ENCODE peak calls at places on chromosome 17, in eight cellular contexts. One of them, this sample, is unnamed.

GRCh38 chr17:19937522-19937921 is 40.1 kb downstream of the AKAP10 start:
- DNase-seq in upper lobe of left lung: no peak
- DNase-seq in H1: no peak
- DNase-seq in suprapubic skin: no peak
- DNase-seq in sigmoid colon: no peak
- DNase-seq in GM12878: no peak
- DNase-seq in stomach: no peak
- DNase-seq in SK-N-SH: no peak
- DNase-seq in this sample: no peak

GRCh38 chr17:50961282-50962220 is 95.4 kb upstream of the TOB1 start:
- DNase-seq in SK-N-SH: no peak
- DNase-seq in sigmoid colon: no peak
- DNase-seq in suprapubic skin: no peak
- DNase-seq in H1: no peak
- DNase-seq in upper lobe of left lung: no peak
- DNase-seq in stomach: no peak
- DNase-seq in GM12878: no peak
- DNase-seq in this sample: no peak

GRCh38 chr17:1006054-1006453 is 9.1 kb downstream of the TIMM22 start:
- DNase-seq in SK-N-SH: peak; percentile 23
- DNase-seq in stomach: peak; percentile 87
- DNase-seq in upper lobe of left lung: peak; percentile 62
- DNase-seq in sigmoid colon: no peak
- DNase-seq in suprapubic skin: no peak
- DNase-seq in GM12878: no peak
- DNase-seq in H1: no peak
- DNase-seq in this sample: no peak

GRCh38 chr17:65109990-65110680 is 27.0 kb upstream of the RGS9 start:
- DNase-seq in GM12878: no peak
- DNase-seq in upper lobe of left lung: no peak
- DNase-seq in sigmoid colon: peak; percentile 21
- DNase-seq in SK-N-SH: no peak
- DNase-seq in suprapubic skin: no peak
- DNase-seq in stomach: no peak
- DNase-seq in H1: no peak
- DNase-seq in this sample: no peak

GRCh38 chr17:76075364-76076099 is 951 bp downstream of the GALR2 start:
- DNase-seq in suprapubic skin: no peak
- DNase-seq in GM12878: no peak
- DNase-seq in SK-N-SH: peak; percentile 74
- DNase-seq in sigmoid colon: no peak
- DNase-seq in upper lobe of left lung: peak; percentile 78
- DNase-seq in stomach: no peak
- DNase-seq in H1: no peak
- DNase-seq in this sample: no peak

GRCh38 chr17:71029246-71029645 is 859.9 kb downstream of the KCNJ2 start:
- DNase-seq in GM12878: no peak
- DNase-seq in SK-N-SH: no peak
- DNase-seq in suprapubic skin: no peak
- DNase-seq in upper lobe of left lung: no peak
- DNase-seq in sigmoid colon: no peak
- DNase-seq in stomach: no peak
- DNase-seq in H1: no peak
- DNase-seq in this sample: no peak

GRCh38 chr17:17384291-17384615 is 81.1 kb downstream of the NT5M start:
- DNase-seq in GM12878: no peak
- DNase-seq in H1: no peak
- DNase-seq in suprapubic skin: no peak
- DNase-seq in sigmoid colon: no peak
- DNase-seq in stomach: no peak
- DNase-seq in upper lobe of left lung: no peak
- DNase-seq in SK-N-SH: no peak
- DNase-seq in this sample: no peak

GRCh38 chr17:71709271-71709670 is 411.5 kb upstream of the SOX9 start:
- DNase-seq in stomach: no peak
- DNase-seq in H1: no peak
- DNase-seq in GM12878: no peak
- DNase-seq in suprapubic skin: no peak
- DNase-seq in sigmoid colon: no peak
- DNase-seq in SK-N-SH: no peak
- DNase-seq in upper lobe of left lung: no peak
- DNase-seq in this sample: no peak

GRCh38 chr17:57494446-57494845 is 238.1 kb downstream of the MSI2 start:
- DNase-seq in H1: no peak
- DNase-seq in SK-N-SH: no peak
- DNase-seq in stomach: no peak
- DNase-seq in sigmoid colon: no peak
- DNase-seq in upper lobe of left lung: no peak
- DNase-seq in suprapubic skin: no peak
- DNase-seq in GM12878: no peak
- DNase-seq in this sample: no peak

GRCh38 chr17:44829558-44830358 is at the start of gene GJC1:
- DNase-seq in GM12878: no peak
- DNase-seq in upper lobe of left lung: peak; percentile 86
- DNase-seq in suprapubic skin: no peak
- DNase-seq in sigmoid colon: peak; percentile 78
- DNase-seq in stomach: no peak
- DNase-seq in H1: no peak
- DNase-seq in SK-N-SH: peak; percentile 91
- DNase-seq in this sample: no peak

GRCh38 chr17:39167492-39167891 is 1.5 kb upstream of the ARL5C start:
- DNase-seq in GM12878: no peak
- DNase-seq in stomach: no peak
- DNase-seq in suprapubic skin: no peak
- DNase-seq in sigmoid colon: no peak
- DNase-seq in SK-N-SH: no peak
- DNase-seq in H1: no peak
- DNase-seq in upper lobe of left lung: no peak
- DNase-seq in this sample: no peak

GRCh38 chr17:70076189-70076588 is 1.2 kb downstream of the KCNJ16 start:
- DNase-seq in suprapubic skin: no peak
- DNase-seq in stomach: no peak
- DNase-seq in sigmoid colon: no peak
- DNase-seq in GM12878: no peak
- DNase-seq in H1: no peak
- DNase-seq in SK-N-SH: no peak
- DNase-seq in upper lobe of left lung: no peak
- DNase-seq in this sample: no peak

GRCh38 chr17:40071720-40072480 is 9.1 kb downstream of the THRA start:
- DNase-seq in suprapubic skin: no peak
- DNase-seq in sigmoid colon: peak; percentile 97
- DNase-seq in SK-N-SH: peak; percentile 79
- DNase-seq in stomach: peak; percentile 95
- DNase-seq in GM12878: no peak
- DNase-seq in H1: no peak
- DNase-seq in upper lobe of left lung: peak; percentile 86
- DNase-seq in this sample: peak; percentile 94

GRCh38 chr17:79798296-79799173 is 1.7 kb upstream of the CBX8 start:
- DNase-seq in GM12878: no peak
- DNase-seq in upper lobe of left lung: peak; percentile 86
- DNase-seq in SK-N-SH: peak; percentile 39
- DNase-seq in sigmoid colon: no peak
- DNase-seq in stomach: no peak
- DNase-seq in H1: no peak
- DNase-seq in suprapubic skin: no peak
- DNase-seq in this sample: no peak

DNA sequence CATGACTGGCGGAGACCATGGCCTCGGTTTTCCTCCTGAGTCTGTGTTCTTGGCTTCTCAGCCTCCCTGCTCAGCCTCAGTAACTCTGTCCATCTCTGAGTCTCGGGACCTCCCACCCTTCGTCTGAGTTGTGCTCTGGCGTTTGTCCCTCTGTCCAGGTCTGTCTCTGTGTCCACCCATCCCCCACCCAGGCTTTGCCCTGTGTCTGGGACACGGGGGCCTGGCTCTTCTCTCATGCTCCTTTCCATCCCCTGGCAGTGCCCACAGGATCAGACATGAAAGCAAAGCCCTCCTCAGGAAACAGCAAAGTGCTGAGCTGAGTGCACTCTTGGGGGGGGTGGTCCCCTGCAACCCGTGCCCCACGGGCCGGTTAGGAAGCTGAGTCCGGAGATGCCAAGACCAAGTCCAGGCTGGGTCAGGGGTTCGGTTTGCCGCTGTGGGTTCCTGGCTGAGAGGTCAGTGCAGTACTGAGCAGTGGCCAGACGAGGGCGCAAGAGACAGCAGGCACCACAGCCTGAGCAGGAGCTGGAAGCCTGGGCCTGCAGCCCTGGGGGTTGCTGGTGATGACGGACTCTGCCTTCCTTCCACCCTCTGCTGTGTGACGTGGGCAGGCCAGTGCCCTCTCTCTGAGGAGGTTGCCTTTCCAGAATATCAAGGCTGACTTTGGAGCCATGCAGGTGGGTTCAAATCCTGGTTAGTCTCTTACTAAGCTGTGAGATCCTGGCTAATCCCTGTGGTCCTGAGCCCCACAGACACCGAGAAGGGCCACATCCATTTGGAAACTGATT is 2.5 kb downstream of the P2RX1 start:
- DNase-seq in suprapubic skin: peak; percentile 90
- DNase-seq in sigmoid colon: peak; percentile 88
- DNase-seq in H1: peak; percentile 58
- DNase-seq in stomach: peak; percentile 85
- DNase-seq in SK-N-SH: peak; percentile 91
- DNase-seq in GM12878: peak; percentile 56
- DNase-seq in upper lobe of left lung: no peak
- DNase-seq in this sample: no peak
- TF ChIP-seq EP300 in suprapubic skin: no peak
- TF ChIP-seq EP300 in sigmoid colon: no peak
- TF ChIP-seq EP300 in H1: no peak
- TF ChIP-seq EP300 in stomach: no peak
- TF ChIP-seq EP300 in SK-N-SH: no peak
- TF ChIP-seq EP300 in GM12878: no peak
- TF ChIP-seq EP300 in upper lobe of left lung: no peak
- TF ChIP-seq EP300 in this sample: no peak

GRCh38 chr17:63848834-63849689 is 6.6 kb upstream of the SMARCD2 start:
- DNase-seq in stomach: peak; percentile 94
- DNase-seq in GM12878: peak; percentile 72
- DNase-seq in sigmoid colon: peak; percentile 96
- DNase-seq in SK-N-SH: peak; percentile 66
- DNase-seq in H1: peak; percentile 81
- DNase-seq in upper lobe of left lung: peak; percentile 97
- DNase-seq in suprapubic skin: peak; percentile 98
- DNase-seq in this sample: peak; percentile 98
- TF ChIP-seq POLR2AphosphoS5 in stomach: no peak
- TF ChIP-seq POLR2AphosphoS5 in GM12878: no peak
- TF ChIP-seq POLR2AphosphoS5 in sigmoid colon: peak; percentile 35
- TF ChIP-seq POLR2AphosphoS5 in SK-N-SH: no peak
- TF ChIP-seq POLR2AphosphoS5 in H1: peak; percentile 28
- TF ChIP-seq POLR2AphosphoS5 in upper lobe of left lung: peak; percentile 51
- TF ChIP-seq POLR2AphosphoS5 in suprapubic skin: peak; percentile 61
- TF ChIP-seq POLR2AphosphoS5 in this sample: peak; percentile 51

DNA sequence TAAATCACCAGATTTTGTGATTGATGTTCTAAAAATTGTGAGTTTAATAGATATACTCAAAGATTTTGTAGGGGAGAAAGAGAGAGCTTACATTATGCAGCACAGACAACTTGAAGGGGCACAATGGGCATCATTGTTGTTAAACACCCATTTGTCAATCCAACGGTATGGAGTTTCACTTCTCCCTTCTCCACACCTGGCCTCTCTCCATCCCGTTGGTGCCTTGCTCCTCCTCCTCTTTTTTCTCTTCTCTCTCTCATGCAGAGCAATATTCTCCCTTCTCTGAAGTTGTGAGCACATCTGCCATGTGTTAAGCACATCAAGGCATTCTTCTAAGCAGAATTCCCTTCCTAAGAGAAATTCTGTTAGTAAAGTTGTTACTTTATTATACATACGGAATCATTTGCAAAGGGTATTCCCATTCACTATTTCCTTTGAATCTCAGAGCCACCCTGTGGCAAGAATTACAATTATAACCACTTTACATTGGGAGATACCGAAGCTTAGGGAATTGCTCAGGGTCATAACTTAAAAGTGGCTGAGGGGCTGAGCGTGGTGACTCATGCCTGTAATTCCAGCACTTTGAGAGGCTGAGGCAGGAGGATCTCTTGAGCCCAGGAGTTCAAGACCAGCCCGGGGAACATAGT is 40.5 kb upstream of the SKAP1 start:
- DNase-seq in H1: no peak
- DNase-seq in stomach: no peak
- DNase-seq in GM12878: no peak
- DNase-seq in suprapubic skin: no peak
- DNase-seq in SK-N-SH: no peak
- DNase-seq in sigmoid colon: no peak
- DNase-seq in upper lobe of left lung: no peak
- DNase-seq in this sample: no peak
- TF ChIP-seq CTCF in H1: no peak
- TF ChIP-seq CTCF in stomach: no peak
- TF ChIP-seq CTCF in GM12878: no peak
- TF ChIP-seq CTCF in suprapubic skin: no peak
- TF ChIP-seq CTCF in SK-N-SH: peak; percentile 48
- TF ChIP-seq CTCF in sigmoid colon: no peak
- TF ChIP-seq CTCF in upper lobe of left lung: no peak
- TF ChIP-seq CTCF in this sample: no peak

DNA sequence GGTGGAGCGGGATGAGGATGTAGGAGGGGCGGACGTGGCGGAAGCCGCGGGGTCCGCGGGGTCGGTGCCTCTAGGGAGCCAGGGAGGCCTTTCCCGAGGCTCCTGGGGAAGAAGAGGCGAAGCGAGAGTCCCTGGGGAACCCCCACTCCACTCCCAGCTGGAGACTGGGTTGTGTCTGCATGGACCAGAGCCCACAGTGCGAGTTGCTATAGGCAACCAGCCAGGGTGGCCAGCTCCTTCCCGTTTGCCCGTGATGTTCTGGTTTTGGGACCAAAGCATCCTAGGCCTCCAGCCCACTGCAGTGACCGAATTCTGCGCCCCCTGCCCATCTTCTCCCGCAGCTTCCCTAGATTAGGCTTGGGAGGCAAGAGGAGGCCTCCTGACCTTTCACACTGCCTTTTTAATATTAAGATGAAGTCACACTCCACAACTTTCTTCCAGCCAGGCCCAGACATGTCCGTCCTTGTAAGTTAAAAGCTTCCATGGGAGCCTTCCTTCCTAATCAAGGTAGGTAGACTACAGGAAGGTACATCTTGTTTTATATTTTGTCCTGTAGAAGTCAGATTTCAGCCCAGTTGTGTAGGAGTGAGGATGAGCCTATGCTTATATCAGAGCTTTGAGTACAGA is 469 bp downstream of the AMZ2 start:
- DNase-seq in stomach: peak; percentile 49
- DNase-seq in SK-N-SH: no peak
- DNase-seq in GM12878: no peak
- DNase-seq in H1: no peak
- DNase-seq in suprapubic skin: no peak
- DNase-seq in upper lobe of left lung: no peak
- DNase-seq in sigmoid colon: peak; percentile 88
- DNase-seq in this sample: no peak
- TF ChIP-seq EP300 in stomach: no peak
- TF ChIP-seq EP300 in SK-N-SH: no peak
- TF ChIP-seq EP300 in GM12878: no peak
- TF ChIP-seq EP300 in H1: no peak
- TF ChIP-seq EP300 in suprapubic skin: no peak
- TF ChIP-seq EP300 in upper lobe of left lung: no peak
- TF ChIP-seq EP300 in sigmoid colon: no peak
- TF ChIP-seq EP300 in this sample: no peak

DNA sequence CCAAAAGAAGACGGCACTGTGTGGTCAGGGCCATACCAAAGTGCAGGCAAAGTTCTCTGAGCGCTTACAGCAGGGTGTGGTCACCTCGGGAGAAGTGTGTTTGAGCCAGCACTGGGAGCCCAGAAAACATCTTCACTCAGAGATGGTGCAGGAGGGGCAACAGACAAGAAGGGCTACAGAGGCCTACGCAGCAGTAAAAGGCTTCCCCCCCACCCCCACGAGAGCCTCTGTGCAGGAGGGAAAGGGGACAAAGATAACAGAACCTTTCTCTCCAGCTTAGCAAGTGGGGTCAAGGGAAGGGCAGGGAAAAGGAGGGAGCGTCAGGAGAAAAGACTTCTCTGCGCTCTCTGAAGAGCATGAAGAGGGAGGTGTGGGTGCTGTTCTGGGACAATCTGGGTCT is 2.8 kb downstream of the VAT1 start:
- DNase-seq in suprapubic skin: no peak
- DNase-seq in sigmoid colon: no peak
- DNase-seq in H1: no peak
- DNase-seq in stomach: no peak
- DNase-seq in SK-N-SH: no peak
- DNase-seq in upper lobe of left lung: no peak
- DNase-seq in GM12878: no peak
- DNase-seq in this sample: no peak
- TF ChIP-seq POLR2AphosphoS5 in suprapubic skin: no peak
- TF ChIP-seq POLR2AphosphoS5 in sigmoid colon: no peak
- TF ChIP-seq POLR2AphosphoS5 in H1: no peak
- TF ChIP-seq POLR2AphosphoS5 in stomach: no peak
- TF ChIP-seq POLR2AphosphoS5 in SK-N-SH: no peak
- TF ChIP-seq POLR2AphosphoS5 in upper lobe of left lung: no peak
- TF ChIP-seq POLR2AphosphoS5 in GM12878: no peak
- TF ChIP-seq POLR2AphosphoS5 in this sample: no peak

This sample was measured in esophagus muscularis mucosa.